ENCODE peak calls at places on chromosomes 12 and 14, in ten cellular contexts. N, C, P, S, R, L, M, O, W and K are unnamed samples. For H3K4me1 and H3K9me3, the result is how much of the 10 kb centered on the place peaks cover.

GRCh38 chr12:53604581-53604980 is 21.6 kb downstream of the ATF7 start:
- DNase-seq in R (no peak), S (no peak), M (no peak), O (no peak), W (no peak), C (no peak), N (no peak), P (no peak), L (no peak), K (no peak)

GRCh38 chr12:121576851-121577391 is 3.9 kb downstream of the KDM2B start:
- DNase-seq in S (no peak), O (peak), C (peak), M (no peak), L (no peak), P (peak), N (no peak), W (no peak), R (no peak), K (no peak)

GRCh38 chr12:7117670-7118069 is 8.7 kb upstream of the C1RL start:
- DNase-seq in N (no peak), C (no peak), O (no peak), L (no peak), W (no peak), P (no peak), S (no peak), R (no peak), M (no peak), K (no peak)

GRCh38 chr14:57362356-57362755 is 28.0 kb upstream of the NAA30 start:
- DNase-seq in R (no peak), L (no peak), S (no peak), M (no peak), W (no peak), N (no peak), C (no peak), P (no peak), O (no peak), K (no peak)

GRCh38 chr12:130559806-130560205 is 156.3 kb downstream of the RIMBP2 start:
- DNase-seq in C (no peak), P (no peak), O (no peak), W (no peak), N (no peak), M (no peak), R (no peak), S (no peak), L (no peak), K (peak)

GRCh38 chr12:39003541-39004160 is 98.3 kb upstream of the CPNE8 start:
- DNase-seq in N (no peak), P (no peak), S (no peak), M (no peak), O (no peak), C (no peak), W (no peak), L (no peak), R (no peak), K (no peak)

GRCh38 chr12:54159140-54159539 is 29.6 kb downstream of the SMUG1 start:
- DNase-seq in O (no peak), M (no peak), C (no peak), R (no peak), P (peak), L (no peak), S (peak), W (no peak), N (no peak), K (peak)

GRCh38 chr12:76878045-76878898 is 547 bp downstream of the CSRP2 start:
- DNase-seq in P (peak), C (peak), S (peak), R (no peak), W (no peak), O (no peak), N (no peak), L (no peak), M (no peak), K (peak)

GRCh38 chr12:110826592-110827200 is 20.1 kb upstream of the CCDC63 start:
- DNase-seq in C (peak), R (peak), P (peak), M (peak), L (peak), O (peak), W (peak), N (peak), S (peak), K (peak)

GRCh38 chr12:63822352-63822751 is 22.1 kb upstream of the SRGAP1 start:
- DNase-seq in C (no peak), R (no peak), W (no peak), O (peak), N (no peak), P (peak), S (no peak), L (no peak), M (no peak), K (no peak)

GRCh38 chr12:26833692-26834168 is 736 bp upstream of the ITPR2 start:
- DNase-seq in O (peak), S (peak), N (peak), L (no peak), C (peak), P (peak), W (no peak), R (peak), M (no peak), K (peak)

GRCh38 chr14:59787045-59787674 is 83.4 kb downstream of the RTN1 start:
- DNase-seq in N (no peak), P (no peak), M (no peak), R (no peak), S (peak), W (no peak), O (no peak), L (no peak), C (no peak), K (no peak)

GRCh38 chr12:125284945-125285344 is 219.7 kb downstream of the AACS start:
- DNase-seq in R (no peak), W (no peak), O (no peak), S (no peak), M (no peak), L (no peak), C (no peak), N (no peak), P (no peak), K (no peak)

GRCh38 chr12:40474630-40475029 is 217.6 kb upstream of the CNTN1 start:
- DNase-seq in C (no peak), S (no peak), L (no peak), M (no peak), W (no peak), O (no peak), R (no peak), N (no peak), P (no peak), K (no peak)

GRCh38 chr12:111389635-111390034 is 16.1 kb upstream of the SH2B3 start:
- DNase-seq in O (no peak), M (no peak), N (no peak), S (no peak), R (no peak), P (no peak), C (no peak), L (no peak), W (no peak), K (no peak)

GRCh38 chr14:49057838-49058510 is 528.2 kb downstream of the RPS29 start:
- DNase-seq in C (no peak), P (no peak), N (no peak), W (no peak), R (no peak), O (no peak), S (no peak), L (no peak), M (no peak), K (no peak)

GRCh38 chr12:16756833-16757552 is 151.0 kb upstream of the LMO3 start:
- DNase-seq in C (no peak), L (no peak), S (peak), O (no peak), P (no peak), N (no peak), R (no peak), M (no peak), W (no peak), K (no peak)

GRCh38 chr12:690466-690865 is 27.2 kb upstream of the NINJ2 start:
- DNase-seq in W (peak), L (no peak), P (no peak), R (no peak), S (no peak), O (no peak), M (no peak), C (no peak), N (no peak), K (no peak)

GRCh38 chr14:36905272-36906046 is 243.8 kb downstream of the PAX9 start:
- DNase-seq in C (no peak), L (no peak), N (no peak), O (no peak), S (no peak), W (no peak), P (no peak), R (no peak), M (no peak), K (no peak)

GRCh38 chr14:71438684-71439083 is 493.5 kb upstream of the RGS6 start:
- DNase-seq in W (no peak), S (no peak), L (no peak), R (no peak), M (no peak), C (no peak), O (peak), N (no peak), P (peak), K (no peak)

GRCh38 chr14:76329150-76329881 is 46.6 kb upstream of the ESRRB start:
- DNase-seq in W (no peak), P (no peak), R (no peak), L (no peak), O (no peak), S (no peak), M (no peak), N (no peak), C (no peak), K (no peak)

GRCh38 chr14:76333664-76334063 is 42.3 kb upstream of the ESRRB start:
- DNase-seq in P (no peak), O (no peak), C (no peak), M (no peak), W (no peak), S (no peak), N (no peak), R (no peak), L (no peak), K (no peak)

GRCh38 chr14:76330411-76331327 is 45.3 kb upstream of the ESRRB start:
- DNase-seq in O (no peak), R (no peak), P (no peak), N (no peak), W (no peak), C (no peak), L (no peak), S (no peak), M (no peak), K (no peak)

GRCh38 chr14:76329951-76330350 is 46.0 kb upstream of the ESRRB start:
- DNase-seq in C (no peak), L (no peak), R (no peak), W (no peak), S (no peak), M (no peak), N (no peak), P (no peak), O (no peak), K (no peak)

DNA sequence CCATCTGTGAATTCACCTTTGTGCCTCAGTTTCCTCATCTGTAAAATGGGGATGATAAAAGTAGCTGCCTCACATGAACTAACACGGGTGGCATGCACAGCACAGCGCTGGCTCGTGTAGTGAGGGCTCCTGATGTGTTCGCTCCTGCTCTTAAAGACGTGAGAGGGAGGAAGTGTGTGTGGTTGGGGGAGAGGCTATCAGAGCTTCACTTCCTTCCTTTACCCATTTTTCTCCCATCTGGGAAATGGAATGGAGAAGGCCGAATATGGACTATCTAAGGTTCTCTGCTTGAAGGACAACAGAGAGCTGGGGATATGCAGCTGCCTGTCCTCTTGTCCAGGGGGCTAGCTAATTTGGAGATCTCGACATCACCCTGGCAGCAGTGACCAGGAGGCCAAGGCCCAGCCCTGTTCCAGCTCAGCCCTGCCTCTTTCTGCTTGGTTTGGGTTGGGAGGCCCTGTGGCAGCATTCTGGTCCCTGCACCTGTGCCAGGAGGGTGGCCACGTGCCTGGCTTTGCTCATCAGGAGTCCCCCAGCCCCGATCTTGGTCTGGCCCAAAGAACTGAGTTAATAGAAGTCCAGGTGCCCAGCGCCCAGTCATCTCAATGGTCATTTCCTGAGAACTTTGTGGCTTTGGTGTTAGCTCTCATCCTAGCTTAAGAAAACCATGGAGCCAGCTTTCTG is 44.5 kb upstream of the ESRRB start:
- DNase-seq in N (no peak), P (no peak), R (no peak), C (no peak), M (no peak), L (no peak), W (no peak), S (no peak), O (no peak), K (no peak)
- H3K4me3 ChIP-seq in N (no peak), P (no peak), R (no peak), C (no peak), M (no peak), L (no peak), W (no peak), S (no peak), O (no peak), K (no peak)

DNA sequence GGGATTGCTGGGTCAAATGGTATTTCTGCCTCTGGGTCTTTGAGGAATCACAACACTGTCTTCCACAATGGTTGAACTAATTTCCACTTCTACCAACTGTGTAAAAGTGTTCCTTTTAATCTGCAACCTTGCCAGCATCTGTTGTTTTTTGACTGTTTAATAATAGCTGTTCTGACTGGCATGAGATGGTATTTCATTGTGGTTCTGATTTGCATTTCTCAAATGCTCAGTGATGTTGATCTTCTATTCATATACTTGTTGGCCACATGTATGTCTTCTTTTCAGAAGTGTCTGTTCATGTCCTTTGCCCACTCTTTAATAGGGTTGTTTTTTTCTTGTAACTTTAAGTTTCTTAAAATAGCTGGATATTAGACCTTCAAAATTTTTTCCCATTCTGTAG is 150.0 kb upstream of the FRMD6 start:
- DNase-seq in N (no peak), R (no peak), M (no peak), L (no peak), C (no peak), S (no peak), O (no peak), P (no peak), W (no peak), K (no peak)
- H3K4me1 ChIP-seq in N (under half), R (under half), M (under half), L (under half), C (under half), S (under half), O (under half), P (under half), W (under half), K (under half)

GRCh38 chr14:28779416-28779941 is 12.9 kb downstream of the FOXG1 start:
- DNase-seq in O (no peak), M (no peak), R (no peak), S (no peak), W (no peak), P (no peak), C (no peak), L (no peak), N (no peak), K (no peak)
- H3K9me3 ChIP-seq in O (under half), M (under half), R (under half), S (under half), W (under half), P (under half), C (under half), L (under half), N (under half), K (under half)

DNA sequence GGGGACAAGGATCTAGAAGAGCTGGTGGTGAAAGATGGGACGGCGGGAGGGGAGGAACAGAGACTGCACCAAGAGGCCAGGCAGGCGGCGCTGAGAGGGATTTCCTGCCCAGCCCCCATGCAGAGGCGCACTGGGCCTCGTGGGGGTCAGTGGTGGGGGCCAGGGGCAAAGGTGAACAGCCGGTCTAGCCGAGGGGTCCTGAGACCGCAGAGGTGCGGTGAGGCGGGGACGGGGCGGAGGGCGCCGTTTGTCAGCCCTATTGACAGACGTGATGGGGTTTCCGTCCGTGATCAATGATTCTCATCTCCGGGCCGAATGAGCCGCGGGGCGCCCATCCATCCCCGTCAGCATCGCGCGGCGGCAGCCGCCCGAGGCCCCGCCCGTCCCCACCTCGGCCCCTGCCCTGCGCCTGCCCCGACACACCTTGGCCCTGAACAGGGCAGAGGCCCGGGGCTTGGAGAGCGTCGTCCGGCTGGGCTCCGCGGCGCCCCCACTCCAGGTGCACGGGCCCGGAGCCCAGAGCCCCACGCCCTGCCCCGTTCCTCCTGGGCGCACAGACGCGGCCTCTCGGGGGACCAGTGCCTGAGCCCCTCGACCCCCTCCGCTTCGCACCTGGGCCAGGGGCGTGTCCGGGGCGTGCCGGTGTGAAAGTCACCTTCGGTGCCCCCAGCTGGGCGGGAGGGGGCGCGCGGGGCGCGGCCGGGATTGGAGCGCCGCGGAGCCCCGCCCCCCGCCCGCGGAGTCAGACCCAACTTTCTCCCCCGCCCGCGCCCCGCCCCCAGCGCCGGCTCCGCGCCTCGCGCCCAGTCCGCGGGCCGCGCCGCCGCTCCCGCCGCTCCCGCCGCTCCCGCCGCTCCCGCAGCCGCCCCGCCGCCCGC is at the start of gene NXPH4:
- DNase-seq in C (peak), S (peak), N (no peak), M (peak), L (peak), P (peak), W (no peak), O (no peak), R (peak), K (peak)
- H3K4me3 ChIP-seq in C (peak), S (peak), N (no peak), M (peak), L (peak), P (peak), W (peak), O (peak), R (peak), K (no peak)

GRCh38 chr14:101809671-101810514 is 48.4 kb downstream of the PPP2R5C start:
- DNase-seq in R (peak), W (peak), M (peak), N (peak), C (peak), L (peak), S (peak), P (peak), O (peak), K (peak)
- H3K4me1 ChIP-seq in R (under half), W (under half), M (under half), N (under half), C (under half), L (under half), S (under half), P (under half), O (under half), K (under half)

DNA sequence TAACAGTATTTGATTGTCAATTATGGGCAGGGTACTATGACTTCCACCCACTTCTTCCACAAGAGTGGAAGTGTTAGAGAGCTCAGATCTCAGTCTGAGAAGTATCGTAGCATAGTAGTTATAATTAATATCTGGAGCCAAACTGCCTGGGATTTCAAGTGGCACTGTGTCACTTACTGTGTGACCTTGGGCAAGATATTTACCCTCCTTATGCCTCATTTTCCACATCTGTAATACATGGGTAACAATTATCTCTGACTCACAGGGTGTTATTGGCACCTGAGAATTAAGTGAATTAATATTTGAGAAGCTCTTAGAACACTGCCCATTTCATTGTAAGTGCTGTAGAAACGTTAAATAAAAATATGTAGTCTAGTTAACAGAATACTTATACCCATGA is 11.5 kb downstream of the RAB21 start:
- DNase-seq in S (no peak), L (no peak), C (no peak), R (no peak), N (no peak), P (no peak), W (no peak), O (no peak), M (no peak), K (no peak)
- H3K9me3 ChIP-seq in S (under half), L (under half), C (under half), R (under half), N (under half), P (under half), W (under half), O (under half), M (under half), K (under half)

DNA sequence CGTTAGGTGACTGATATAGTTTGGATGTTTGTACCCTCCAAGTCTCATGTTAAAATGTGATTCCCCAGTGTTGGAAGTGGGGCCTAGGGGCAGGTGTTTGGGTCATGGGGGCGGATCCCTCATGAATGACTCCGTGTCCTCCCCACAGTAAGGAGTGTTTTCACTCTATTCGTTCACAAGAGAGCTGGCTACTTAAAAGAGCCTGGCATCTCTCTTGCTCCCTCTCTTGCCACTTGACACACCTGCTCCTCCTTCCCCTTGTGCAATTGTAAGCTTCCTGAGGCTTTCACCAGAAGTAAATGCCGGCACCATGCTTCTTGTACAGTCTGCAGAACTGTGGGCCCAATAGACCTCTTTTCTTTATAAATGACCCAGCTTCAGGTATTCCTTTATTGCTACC is 2.6 kb downstream of the IFI27L2 start:
- DNase-seq in O (no peak), M (no peak), L (no peak), W (no peak), R (no peak), N (no peak), S (no peak), P (no peak), C (no peak), K (no peak)
- H3K4me3 ChIP-seq in O (no peak), M (no peak), L (no peak), W (no peak), R (no peak), N (no peak), S (no peak), P (no peak), C (no peak), K (no peak)

GRCh38 chr12:69511016-69511415 is 40.8 kb downstream of the FRS2 start:
- DNase-seq in P (no peak), S (no peak), L (no peak), N (no peak), W (no peak), M (no peak), O (no peak), R (no peak), C (no peak), K (no peak)

GRCh38 chr12:69512820-69513219 is 42.6 kb downstream of the FRS2 start:
- DNase-seq in L (no peak), M (no peak), R (no peak), C (no peak), O (peak), N (no peak), P (peak), W (no peak), S (no peak), K (no peak)

GRCh38 chr12:69510176-69510827 is 40.1 kb downstream of the FRS2 start:
- DNase-seq in R (no peak), O (no peak), S (no peak), M (no peak), W (no peak), L (no peak), N (no peak), C (no peak), P (no peak), K (no peak)

GRCh38 chr12:69511870-69512269 is 41.7 kb downstream of the FRS2 start:
- DNase-seq in N (no peak), R (no peak), M (no peak), W (no peak), S (no peak), O (no peak), C (no peak), P (no peak), L (no peak), K (no peak)

GRCh38 chr12:69511469-69511868 is 41.3 kb downstream of the FRS2 start:
- DNase-seq in W (no peak), C (no peak), P (peak), L (no peak), R (no peak), M (no peak), N (no peak), O (peak), S (no peak), K (no peak)
- H3K4me1 ChIP-seq in W (under half), C (under half), P (half or more), L (under half), R (under half), M (under half), N (under half), O (under half), S (half or more), K (under half)